ENCODE peak calls at places on chromosomes 13 and 19, in ten cellular contexts. K is stimulated activated CD4-positive, alpha-beta T cell treated with anti-CD3 and anti-CD28 coated beads, Interleukin-12 subunit alpha, Interleukin-12 subunit beta, amount 100 ng/mL, for 4 hours; S is Karpas-422; P is nucleus accumbens; V is NCI-H2081; E is SIG-M5; G is kidney glomerular epithelial cell; N is cortex of kidney; Z is left colon; J is astrocyte of the hippocampus. U is an unnamed sample.
A peak's percentile ranks its signal among the peaks of the same experiment; 100 is the strongest.

GRCh38 chr19:10113964-10114650 is 2.6 kb downstream of the P2RY11 start:
- DNase-seq in K (peak; percentile 30), S (peak; percentile 63), P (no peak), V (no peak), E (no peak), G (no peak), N (no peak), Z (no peak), J (no peak), U (no peak)

GRCh38 chr19:43553656-43554055 is 20.7 kb downstream of the ZNF575 start:
- DNase-seq in K (no peak), S (no peak), P (no peak), V (no peak), E (no peak), G (no peak), N (no peak), Z (no peak), J (no peak), U (no peak)

GRCh38 chr13:27919934-27920676 is at the start of gene PDX1:
- DNase-seq in K (no peak), S (no peak), P (no peak), V (no peak), E (no peak), G (no peak), N (no peak), Z (peak; percentile 62), J (no peak), U (no peak)

GRCh38 chr19:31344403-31344802 is 4.8 kb downstream of the TSHZ3 start:
- DNase-seq in K (no peak), S (no peak), P (no peak), V (no peak), E (no peak), G (no peak), N (no peak), Z (no peak), J (no peak), U (no peak)

GRCh38 chr13:85538957-85539356 is 260.3 kb downstream of the SLITRK6 start:
- DNase-seq in K (no peak), S (no peak), P (no peak), V (no peak), E (no peak), G (no peak), N (no peak), Z (no peak), J (no peak), U (no peak)

GRCh38 chr13:49300716-49301589 is 53.2 kb downstream of the CDADC1 start:
- DNase-seq in K (peak; percentile 51), S (peak; percentile 93), P (peak; percentile 36), V (peak; percentile 64), E (peak; percentile 45), G (peak; percentile 65), N (no peak), Z (peak; percentile 58), J (peak; percentile 78), U (peak; percentile 63)

GRCh38 chr19:51808333-51808986 is 13.5 kb downstream of the FPR3 start:
- DNase-seq in K (no peak), S (no peak), P (no peak), V (no peak), E (no peak), G (no peak), N (no peak), Z (no peak), J (no peak), U (no peak)

GRCh38 chr19:44925114-44925891 is 10.9 kb downstream of the APOC1 start:
- DNase-seq in K (no peak), S (no peak), P (peak; percentile 77), V (no peak), E (no peak), G (no peak), N (no peak), Z (peak; percentile 69), J (peak; percentile 19), U (no peak)

GRCh38 chr19:29785955-29786589 is 25.7 kb upstream of the CCNE1 start:
- DNase-seq in K (no peak), S (peak; percentile 56), P (no peak), V (no peak), E (no peak), G (no peak), N (no peak), Z (no peak), J (no peak), U (no peak)

GRCh38 chr19:39514840-39515550 is at the start of gene SELENOV:
- DNase-seq in K (no peak), S (no peak), P (no peak), V (peak; percentile 3), E (no peak), G (no peak), N (no peak), Z (no peak), J (peak; percentile 28), U (no peak)

GRCh38 chr13:40508112-40508511 is 158.3 kb downstream of the FOXO1 start:
- DNase-seq in K (no peak), S (no peak), P (no peak), V (no peak), E (no peak), G (peak; percentile 91), N (no peak), Z (no peak), J (peak; percentile 72), U (no peak)

GRCh38 chr19:32936065-32936464 is 35.7 kb downstream of the CEP89 start:
- DNase-seq in K (no peak), S (no peak), P (no peak), V (no peak), E (no peak), G (no peak), N (no peak), Z (no peak), J (no peak), U (no peak)

GRCh38 chr13:32824671-32825070 is 191.6 kb upstream of the KL start:
- DNase-seq in K (no peak), S (no peak), P (no peak), V (no peak), E (no peak), G (peak; percentile 93), N (no peak), Z (no peak), J (peak; percentile 87), U (no peak)

GRCh38 chr13:64723735-64724134 is 2506.4 kb downstream of the PCDH9 start:
- DNase-seq in K (no peak), S (no peak), P (no peak), V (no peak), E (no peak), G (peak; percentile 95), N (no peak), Z (no peak), J (peak; percentile 83), U (no peak)

GRCh38 chr19:48123907-48124675 is 13.5 kb upstream of the PLA2G4C start:
- DNase-seq in K (no peak), S (no peak), P (no peak), V (no peak), E (no peak), G (peak; percentile 33), N (no peak), Z (no peak), J (peak; percentile 79), U (no peak)

GRCh38 chr13:99565478-99566124 is 64.3 kb downstream of the TM9SF2 start:
- DNase-seq in K (no peak), S (no peak), P (no peak), V (no peak), E (no peak), G (no peak), N (no peak), Z (no peak), J (no peak), U (no peak)